ENCODE peak calls at places on chromosomes 2 and 18, in five cellular contexts. B, J, I, E and F are unnamed samples.
A peak's percentile ranks its signal among the peaks of the same experiment; 100 is the strongest.

GRCh38 chr2:119218478-119219064 is 5.1 kb upstream of the STEAP3 start:
- DNase-seq in B (peak; percentile 92), J (peak; percentile 27), I (no peak), E (no peak), F (no peak)

GRCh38 chr2:17589406-17590035 is 49.0 kb downstream of the VSNL1 start:
- DNase-seq in B (no peak), J (no peak), I (no peak), E (no peak), F (no peak)

GRCh38 chr2:172887280-172887679 is 151.6 kb downstream of the RAPGEF4 start:
- DNase-seq in B (no peak), J (no peak), I (no peak), E (no peak), F (no peak)

GRCh38 chr2:237011196-237011595 is 74.5 kb upstream of the COPS8 start:
- DNase-seq in B (no peak), J (peak; percentile 31), I (no peak), E (no peak), F (no peak)

GRCh38 chr2:143420313-143420712 is 291.1 kb downstream of the ARHGAP15 start:
- DNase-seq in B (no peak), J (no peak), I (no peak), E (no peak), F (no peak)

GRCh38 chr2:241701155-241701404 is 759 bp upstream of the ING5 start:
- DNase-seq in B (peak; percentile 84), J (peak; percentile 39), I (no peak), E (no peak), F (no peak)

GRCh38 chr2:44053052-44053451 is 57.3 kb upstream of the LRPPRC start:
- DNase-seq in B (peak; percentile 16), J (no peak), I (no peak), E (no peak), F (no peak)

GRCh38 chr2:143505542-143505941 is 376.3 kb downstream of the ARHGAP15 start:
- DNase-seq in B (no peak), J (peak; percentile 56), I (no peak), E (no peak), F (no peak)

GRCh38 chr2:232632904-232633412 is 446 bp upstream of the EFHD1 start:
- DNase-seq in B (peak; percentile 22), J (no peak), I (no peak), E (peak; percentile 83), F (no peak)

GRCh38 chr18:41732371-41732770 is 222.7 kb upstream of the PIK3C3 start:
- DNase-seq in B (no peak), J (no peak), I (no peak), E (no peak), F (no peak)

GRCh38 chr2:9782197-9782719 is 61.0 kb upstream of the TAF1B start:
- DNase-seq in B (peak; percentile 73), J (no peak), I (peak; percentile 76), E (no peak), F (no peak)

GRCh38 chr2:136117391-136117841 is 533 bp downstream of the CXCR4 start:
- DNase-seq in B (no peak), J (peak; percentile 36), I (peak; percentile 53), E (no peak), F (no peak)

GRCh38 chr2:29583548-29584121 is 337.8 kb downstream of the ALK start:
- DNase-seq in B (no peak), J (no peak), I (no peak), E (no peak), F (no peak)

GRCh38 chr18:60322591-60322990 is 50.0 kb downstream of the MC4R start:
- DNase-seq in B (no peak), J (no peak), I (no peak), E (no peak), F (no peak)

GRCh38 chr2:113268621-113269360 is 9.9 kb downstream of the PAX8 start:
- DNase-seq in B (no peak), J (no peak), I (no peak), E (no peak), F (no peak)

GRCh38 chr2:102057502-102058292 is 65.9 kb downstream of the IL1R2 start:
- DNase-seq in B (no peak), J (peak; percentile 80), I (no peak), E (no peak), F (no peak)

GRCh38 chr2:39603436-39603835 is 62.3 kb upstream of the TMEM178A start:
- DNase-seq in B (no peak), J (no peak), I (no peak), E (no peak), F (no peak)

GRCh38 chr2:30721241-30721640 is 86.0 kb downstream of the CAPN13 start:
- DNase-seq in B (no peak), J (no peak), I (no peak), E (peak; percentile 35), F (no peak)

GRCh38 chr2:30686669-30687068 is 120.6 kb downstream of the CAPN13 start:
- DNase-seq in B (no peak), J (no peak), I (no peak), E (peak; percentile 39), F (no peak)

GRCh38 chr2:155633887-155634570 is 698.5 kb downstream of the NR4A2 start:
- DNase-seq in B (no peak), J (no peak), I (no peak), E (no peak), F (no peak)

GRCh38 chr2:84201158-84201557 is 257.9 kb downstream of the SUCLG1 start:
- DNase-seq in B (no peak), J (no peak), I (no peak), E (no peak), F (no peak)

GRCh38 chr2:128381001-128381938 is 62.6 kb upstream of the HS6ST1 start:
- DNase-seq in B (no peak), J (no peak), I (no peak), E (peak; percentile 61), F (no peak)

GRCh38 chr18:58520964-58521363 is 107.9 kb downstream of the ALPK2 start:
- DNase-seq in B (no peak), J (no peak), I (no peak), E (no peak), F (no peak)

GRCh38 chr18:62399781-62400308 is 74.7 kb downstream of the TNFRSF11A start:
- DNase-seq in B (no peak), J (no peak), I (no peak), E (no peak), F (no peak)

GRCh38 chr2:136167721-136168470 is 49.9 kb upstream of the CXCR4 start:
- DNase-seq in B (no peak), J (no peak), I (no peak), E (no peak), F (no peak)

GRCh38 chr18:23883277-23883790 is 131.2 kb upstream of the TTC39C start:
- DNase-seq in B (no peak), J (no peak), I (no peak), E (no peak), F (no peak)

GRCh38 chr2:70010222-70011111 is 49.0 kb upstream of the ASPRV1 start:
- DNase-seq in B (no peak), J (no peak), I (no peak), E (no peak), F (no peak)

GRCh38 chr2:177106212-177106611 is 106.4 kb upstream of the HNRNPA3 start:
- DNase-seq in B (no peak), J (no peak), I (no peak), E (no peak), F (no peak)

GRCh38 chr2:162221064-162221463 is 22.2 kb downstream of the FAP start:
- DNase-seq in B (peak; percentile 55), J (no peak), I (peak; percentile 33), E (peak; percentile 84), F (peak; percentile 41)

GRCh38 chr2:25341753-25342371 is at the start of gene DNMT3A:
- DNase-seq in B (peak; percentile 72), J (peak; percentile 36), I (peak; percentile 61), E (peak; percentile 88), F (no peak)

GRCh38 chr18:51092097-51092496 is 62.1 kb downstream of the SMAD4 start:
- DNase-seq in B (no peak), J (no peak), I (no peak), E (no peak), F (no peak)

GRCh38 chr2:111135910-111136297 is 15.2 kb downstream of the BCL2L11 start:
- DNase-seq in B (no peak), J (peak; percentile 82), I (no peak), E (no peak), F (no peak)

GRCh38 chr2:121285077-121285449 is at the start of gene TFCP2L1:
- DNase-seq in B (no peak), J (no peak), I (no peak), E (no peak), F (peak; percentile 24)

GRCh38 chr2:45380131-45380836 is 230.8 kb downstream of the SRBD1 start:
- DNase-seq in B (no peak), J (peak; percentile 33), I (no peak), E (no peak), F (no peak)